ENCODE peak calls at places on chromosomes 12 and 14, in four cellular contexts. One of them, this sample, is unnamed.

GRCh38 chr14:23932639-23933038 is 20.9 kb upstream of the DHRS4 start:
- DNase-seq in natural killer cell: no peak
- DNase-seq in heart right ventricle: no peak
- DNase-seq in mesothelial cell of epicardium: no peak
- DNase-seq in this sample: no peak

GRCh38 chr14:21419528-21419927 is 35.7 kb upstream of the SUPT16H start:
- DNase-seq in mesothelial cell of epicardium: no peak
- DNase-seq in heart right ventricle: no peak
- DNase-seq in natural killer cell: no peak
- DNase-seq in this sample: no peak

GRCh38 chr12:1851126-1851791 is 30.9 kb downstream of the LRTM2 start:
- DNase-seq in mesothelial cell of epicardium: no peak
- DNase-seq in natural killer cell: no peak
- DNase-seq in heart right ventricle: no peak
- DNase-seq in this sample: no peak

GRCh38 chr12:562634-563033 is 100.6 kb downstream of the NINJ2 start:
- DNase-seq in natural killer cell: no peak
- DNase-seq in mesothelial cell of epicardium: no peak
- DNase-seq in heart right ventricle: no peak
- DNase-seq in this sample: no peak

GRCh38 chr12:116892318-116892717 is 11.1 kb upstream of the HRK start:
- DNase-seq in mesothelial cell of epicardium: no peak
- DNase-seq in heart right ventricle: no peak
- DNase-seq in natural killer cell: no peak
- DNase-seq in this sample: no peak

GRCh38 chr12:6532051-6532926 is 2.0 kb upstream of the GAPDH start:
- DNase-seq in heart right ventricle: peak; percentile 46
- DNase-seq in mesothelial cell of epicardium: peak; percentile 57
- DNase-seq in natural killer cell: peak; percentile 53
- DNase-seq in this sample: peak; percentile 51

GRCh38 chr14:47186491-47186890 is 488.9 kb downstream of the MDGA2 start:
- DNase-seq in heart right ventricle: no peak
- DNase-seq in mesothelial cell of epicardium: no peak
- DNase-seq in natural killer cell: no peak
- DNase-seq in this sample: no peak

GRCh38 chr12:102051431-102051965 is 10.3 kb downstream of the WASHC3 start:
- DNase-seq in mesothelial cell of epicardium: no peak
- DNase-seq in natural killer cell: no peak
- DNase-seq in heart right ventricle: no peak
- DNase-seq in this sample: no peak

GRCh38 chr14:100292301-100292775 is 13.9 kb downstream of the SLC25A29 start:
- DNase-seq in mesothelial cell of epicardium: no peak
- DNase-seq in heart right ventricle: no peak
- DNase-seq in natural killer cell: no peak
- DNase-seq in this sample: no peak

GRCh38 chr12:51131745-51132521 is 41.0 kb downstream of the TFCP2 start:
- DNase-seq in heart right ventricle: no peak
- DNase-seq in mesothelial cell of epicardium: no peak
- DNase-seq in natural killer cell: no peak
- DNase-seq in this sample: no peak

GRCh38 chr12:106051853-106052531 is 86.8 kb downstream of the NUAK1 start:
- DNase-seq in heart right ventricle: no peak
- DNase-seq in natural killer cell: no peak
- DNase-seq in mesothelial cell of epicardium: no peak
- DNase-seq in this sample: no peak

GRCh38 chr12:112321277-112321676 is 61.0 kb downstream of the HECTD4 start:
- DNase-seq in mesothelial cell of epicardium: no peak
- DNase-seq in heart right ventricle: no peak
- DNase-seq in natural killer cell: no peak
- DNase-seq in this sample: no peak

GRCh38 chr12:130162267-130162666 is at the start of gene FZD10:
- DNase-seq in natural killer cell: no peak
- DNase-seq in heart right ventricle: peak; percentile 36
- DNase-seq in mesothelial cell of epicardium: peak; percentile 63
- DNase-seq in this sample: no peak

GRCh38 chr12:130041983-130042812 is 120.1 kb upstream of the FZD10 start:
- DNase-seq in heart right ventricle: peak; percentile 37
- DNase-seq in natural killer cell: no peak
- DNase-seq in mesothelial cell of epicardium: peak; percentile 87
- DNase-seq in this sample: peak; percentile 9

GRCh38 chr14:64265222-64265621 is 28.9 kb downstream of the ESR2 start:
- DNase-seq in heart right ventricle: no peak
- DNase-seq in natural killer cell: no peak
- DNase-seq in mesothelial cell of epicardium: no peak
- DNase-seq in this sample: no peak

GRCh38 chr14:50021261-50021660 is 95.1 kb downstream of the VCPKMT start:
- DNase-seq in mesothelial cell of epicardium: no peak
- DNase-seq in natural killer cell: no peak
- DNase-seq in heart right ventricle: no peak
- DNase-seq in this sample: no peak

GRCh38 chr12:6834873-6835272 is 5.9 kb upstream of the GNB3 start:
- DNase-seq in mesothelial cell of epicardium: no peak
- DNase-seq in heart right ventricle: no peak
- DNase-seq in natural killer cell: no peak
- DNase-seq in this sample: no peak

GRCh38 chr14:54362759-54363437 is 33.9 kb upstream of the CDKN3 start:
- DNase-seq in mesothelial cell of epicardium: no peak
- DNase-seq in natural killer cell: no peak
- DNase-seq in heart right ventricle: no peak
- DNase-seq in this sample: no peak

GRCh38 chr14:28756896-28757570 is 9.6 kb upstream of the FOXG1 start:
- DNase-seq in heart right ventricle: no peak
- DNase-seq in mesothelial cell of epicardium: no peak
- DNase-seq in natural killer cell: no peak
- DNase-seq in this sample: no peak

GRCh38 chr12:106889950-106890626 is 65.6 kb upstream of the TMEM263 start:
- DNase-seq in heart right ventricle: no peak
- DNase-seq in mesothelial cell of epicardium: no peak
- DNase-seq in natural killer cell: no peak
- DNase-seq in this sample: no peak

GRCh38 chr12:34107016-34107415 is 84.7 kb downstream of the ALG10 start:
- DNase-seq in natural killer cell: no peak
- DNase-seq in heart right ventricle: no peak
- DNase-seq in mesothelial cell of epicardium: no peak
- DNase-seq in this sample: no peak

GRCh38 chr12:104478396-104479140 is 21.8 kb downstream of the CHST11 start:
- DNase-seq in mesothelial cell of epicardium: no peak
- DNase-seq in natural killer cell: peak; percentile 35
- DNase-seq in heart right ventricle: no peak
- DNase-seq in this sample: no peak

DNA sequence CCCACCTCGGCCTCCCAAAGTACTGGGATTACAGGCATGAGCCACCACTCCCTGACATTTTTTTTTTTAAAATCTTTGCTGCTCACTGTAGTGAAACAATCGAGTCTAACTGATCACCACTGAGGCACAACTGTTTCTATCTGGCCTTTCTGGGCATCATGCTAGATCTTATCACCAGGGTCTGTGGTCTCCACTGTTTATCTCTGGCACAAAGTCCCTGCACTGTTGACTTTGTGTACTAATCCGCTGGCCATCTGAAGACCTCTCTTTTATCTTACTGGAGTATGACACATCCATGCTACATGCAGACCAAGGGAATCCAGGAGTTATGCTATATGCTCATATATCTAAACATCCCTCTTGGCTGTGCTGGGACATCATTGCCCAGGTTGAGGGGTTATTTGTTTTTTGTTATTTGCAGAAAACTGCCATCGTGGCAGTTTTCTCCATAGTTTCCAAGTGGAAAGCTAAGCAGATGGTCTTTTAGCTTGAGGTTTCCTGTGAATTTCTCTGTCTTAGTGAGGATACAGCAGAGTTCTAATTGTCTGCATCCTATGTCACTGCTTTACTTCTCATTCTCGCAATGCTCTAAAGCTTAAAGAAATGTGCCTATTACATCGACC is 456.9 kb downstream of the CCER1 start:
- DNase-seq in heart right ventricle: no peak
- DNase-seq in natural killer cell: no peak
- DNase-seq in mesothelial cell of epicardium: no peak
- DNase-seq in this sample: no peak
- TF ChIP-seq CTCF in heart right ventricle: no peak
- TF ChIP-seq CTCF in natural killer cell: no peak
- TF ChIP-seq CTCF in mesothelial cell of epicardium: no peak
- TF ChIP-seq CTCF in this sample: no peak

GRCh38 chr14:99137913-99138571 is 134.0 kb downstream of the BCL11B start:
- DNase-seq in heart right ventricle: no peak
- DNase-seq in mesothelial cell of epicardium: no peak
- DNase-seq in natural killer cell: no peak
- DNase-seq in this sample: no peak
- TF ChIP-seq CTCF in heart right ventricle: no peak
- TF ChIP-seq CTCF in mesothelial cell of epicardium: no peak
- TF ChIP-seq CTCF in natural killer cell: no peak
- TF ChIP-seq CTCF in this sample: no peak

GRCh38 chr14:66568220-66568619 is 60.3 kb downstream of the GPHN start:
- DNase-seq in heart right ventricle: no peak
- DNase-seq in mesothelial cell of epicardium: no peak
- DNase-seq in natural killer cell: no peak
- DNase-seq in this sample: no peak
- TF ChIP-seq CTCF in heart right ventricle: peak; percentile 10
- TF ChIP-seq CTCF in mesothelial cell of epicardium: no peak
- TF ChIP-seq CTCF in natural killer cell: no peak
- TF ChIP-seq CTCF in this sample: no peak

DNA sequence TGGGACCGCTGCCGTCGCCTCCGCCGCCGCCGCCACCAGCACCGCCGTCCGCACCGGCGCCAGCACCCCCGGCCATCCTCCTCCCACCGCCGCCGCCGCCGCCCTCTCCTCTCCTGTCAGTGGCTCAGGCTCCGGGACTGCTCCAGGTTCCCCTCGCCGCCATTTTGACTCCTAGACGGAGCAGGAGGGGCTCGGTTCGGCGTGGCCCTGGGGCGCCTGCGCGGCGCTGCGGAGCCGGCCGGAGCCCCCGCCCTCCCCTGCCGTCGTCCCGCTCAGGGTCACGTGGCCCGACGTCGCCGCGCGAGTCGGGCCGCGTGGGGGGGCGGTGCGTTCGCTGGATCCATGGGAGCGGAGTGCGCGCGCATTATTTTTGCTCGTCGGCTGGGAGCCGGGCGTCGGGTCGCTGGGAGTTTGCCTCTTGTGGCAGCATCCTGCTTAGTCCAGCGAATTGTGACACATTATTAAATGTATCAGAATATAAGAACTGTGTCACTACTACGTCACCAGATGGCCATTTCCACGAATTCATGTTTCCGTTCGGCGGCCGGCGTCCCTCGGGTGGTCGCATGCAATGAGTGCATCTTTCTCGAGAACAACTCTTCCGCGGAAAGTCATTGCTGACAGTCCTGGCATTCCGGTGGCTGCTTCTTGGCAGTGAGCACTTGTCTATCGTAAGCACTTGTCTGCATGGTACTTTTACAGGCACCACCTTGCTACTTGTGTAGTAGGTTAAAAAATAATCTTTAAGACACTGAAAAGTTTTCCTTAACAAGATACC is at the start of gene BTBD7:
- DNase-seq in heart right ventricle: peak; percentile 96
- DNase-seq in natural killer cell: peak; percentile 92
- DNase-seq in mesothelial cell of epicardium: peak; percentile 96
- DNase-seq in this sample: peak; percentile 90
- TF ChIP-seq CTCF in heart right ventricle: peak; percentile 25
- TF ChIP-seq CTCF in natural killer cell: no peak
- TF ChIP-seq CTCF in mesothelial cell of epicardium: peak; percentile 16
- TF ChIP-seq CTCF in this sample: no peak

GRCh38 chr12:47216150-47216677 is 136.5 kb upstream of the AMIGO2 start:
- DNase-seq in heart right ventricle: no peak
- DNase-seq in natural killer cell: peak; percentile 62
- DNase-seq in mesothelial cell of epicardium: no peak
- DNase-seq in this sample: peak; percentile 66
- TF ChIP-seq CTCF in heart right ventricle: no peak
- TF ChIP-seq CTCF in natural killer cell: no peak
- TF ChIP-seq CTCF in mesothelial cell of epicardium: no peak
- TF ChIP-seq CTCF in this sample: no peak

DNA sequence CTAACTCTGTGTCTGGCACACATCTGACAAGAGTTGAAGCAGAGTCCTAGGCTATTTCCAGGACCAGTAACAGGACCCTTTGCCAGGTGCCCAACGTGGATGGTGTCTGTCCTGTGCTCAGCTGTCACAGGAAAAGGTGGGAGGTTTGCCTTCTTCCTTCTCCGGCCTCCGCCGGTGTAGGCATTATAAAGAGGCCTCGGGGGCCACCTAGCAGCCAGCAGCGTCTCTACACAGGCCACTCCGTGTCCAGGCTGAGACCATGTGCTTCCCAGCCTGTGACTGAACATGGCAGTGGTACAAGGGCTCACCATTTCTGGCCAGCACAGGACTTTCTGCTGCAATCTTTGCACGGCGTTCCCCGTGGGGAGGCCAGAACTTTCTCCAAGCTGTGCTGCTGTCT is 60.7 kb upstream of the GPATCH2L start:
- DNase-seq in heart right ventricle: peak; percentile 45
- DNase-seq in natural killer cell: no peak
- DNase-seq in mesothelial cell of epicardium: no peak
- DNase-seq in this sample: no peak
- TF ChIP-seq CTCF in heart right ventricle: peak; percentile 56
- TF ChIP-seq CTCF in natural killer cell: no peak
- TF ChIP-seq CTCF in mesothelial cell of epicardium: no peak
- TF ChIP-seq CTCF in this sample: no peak

GRCh38 chr14:51998348-51998747 is 9.0 kb downstream of the RTRAF start:
- DNase-seq in heart right ventricle: no peak
- DNase-seq in mesothelial cell of epicardium: no peak
- DNase-seq in natural killer cell: no peak
- DNase-seq in this sample: no peak
- TF ChIP-seq CTCF in heart right ventricle: no peak
- TF ChIP-seq CTCF in mesothelial cell of epicardium: no peak
- TF ChIP-seq CTCF in natural killer cell: no peak
- TF ChIP-seq CTCF in this sample: no peak

GRCh38 chr12:95789126-95790024 is 1.2 kb downstream of the NTN4 start:
- DNase-seq in heart right ventricle: peak; percentile 46
- DNase-seq in mesothelial cell of epicardium: peak; percentile 40
- DNase-seq in natural killer cell: no peak
- DNase-seq in this sample: no peak
- TF ChIP-seq CTCF in heart right ventricle: peak; percentile 20
- TF ChIP-seq CTCF in mesothelial cell of epicardium: no peak
- TF ChIP-seq CTCF in natural killer cell: no peak
- TF ChIP-seq CTCF in this sample: no peak

GRCh38 chr14:93079321-93079720 is 36.4 kb downstream of the ITPK1 start:
- DNase-seq in mesothelial cell of epicardium: no peak
- DNase-seq in heart right ventricle: no peak
- DNase-seq in natural killer cell: no peak
- DNase-seq in this sample: no peak
- TF ChIP-seq CTCF in mesothelial cell of epicardium: no peak
- TF ChIP-seq CTCF in heart right ventricle: no peak
- TF ChIP-seq CTCF in natural killer cell: no peak
- TF ChIP-seq CTCF in this sample: no peak

This sample was measured in CD8-positive, alpha-beta T cell.